ENCODE peak calls at places on chromosomes 5 and 9, in four cellular contexts. Z, L, U and O are unnamed samples. For H3K4me1 and H3K9me3, the result is how much of the 10 kb centered on the place peaks cover.

GRCh38 chr5:134659922-134660321 is 11.3 kb downstream of the SEC24A start:
- DNase-seq in Z (no peak), L (no peak), U (no peak), O (no peak)

GRCh38 chr9:128275198-128276007 is at the start of gene GOLGA2:
- DNase-seq in Z (no peak), L (peak), U (no peak), O (no peak)

GRCh38 chr9:132210472-132211145 is 48.8 kb downstream of the NTNG2 start:
- DNase-seq in Z (no peak), L (no peak), U (no peak), O (no peak)

GRCh38 chr5:16992444-16992843 is 56.4 kb upstream of the MYO10 start:
- DNase-seq in Z (no peak), L (no peak), U (no peak), O (no peak)

GRCh38 chr5:158224200-158224599 is 365.3 kb upstream of the CLINT1 start:
- DNase-seq in Z (no peak), L (no peak), U (no peak), O (no peak)

GRCh38 chr5:1011226-1011631 is 2.6 kb downstream of the NKD2 start:
- DNase-seq in Z (peak), L (peak), U (peak), O (peak)

GRCh38 chr9:90803860-90804593 is 2.4 kb downstream of the SYK start:
- DNase-seq in Z (no peak), L (no peak), U (no peak), O (no peak)

GRCh38 chr9:91421022-91421765 is 2.4 kb downstream of the NFIL3 start:
- DNase-seq in Z (no peak), L (peak), U (no peak), O (no peak)

GRCh38 chr9:131347376-131348020 is 46.4 kb upstream of the PRRC2B start:
- DNase-seq in Z (no peak), L (peak), U (no peak), O (no peak)

GRCh38 chr5:157994271-157994691 is 135.3 kb upstream of the CLINT1 start:
- DNase-seq in Z (no peak), L (no peak), U (peak), O (no peak)

GRCh38 chr5:52725065-52725746 is 62.5 kb upstream of the ITGA1 start:
- DNase-seq in Z (peak), L (no peak), U (peak), O (no peak)

GRCh38 chr9:135165756-135166519 is 78.5 kb downstream of the OLFM1 start:
- DNase-seq in Z (no peak), L (no peak), U (no peak), O (no peak)

GRCh38 chr5:73673161-73673591 is 47.2 kb downstream of the ARHGEF28 start:
- DNase-seq in Z (no peak), L (no peak), U (no peak), O (no peak)

GRCh38 chr5:131196331-131196730 is 25.6 kb downstream of the LYRM7 start:
- DNase-seq in Z (no peak), L (no peak), U (no peak), O (no peak)

GRCh38 chr9:4196376-4196775 is 103.5 kb downstream of the GLIS3 start:
- DNase-seq in Z (no peak), L (no peak), U (no peak), O (no peak)

GRCh38 chr9:65411901-65412300 is 126.9 kb upstream of the FOXD4L5 start:
- DNase-seq in Z (no peak), L (no peak), U (peak), O (no peak)

GRCh38 chr9:121744002-121744686 is 92.7 kb downstream of the DAB2IP start:
- DNase-seq in Z (peak), L (no peak), U (no peak), O (no peak)

GRCh38 chr9:121745396-121745695 is 93.9 kb downstream of the DAB2IP start:
- DNase-seq in Z (no peak), L (no peak), U (no peak), O (no peak)

GRCh38 chr9:121743441-121744001 is 92.1 kb downstream of the DAB2IP start:
- DNase-seq in Z (peak), L (peak), U (no peak), O (no peak)

GRCh38 chr9:121746411-121746810 is 95.0 kb downstream of the DAB2IP start:
- DNase-seq in Z (no peak), L (no peak), U (no peak), O (no peak)

GRCh38 chr9:121744687-121745395 is 93.4 kb downstream of the DAB2IP start:
- DNase-seq in Z (no peak), L (no peak), U (no peak), O (no peak)
- H3K4me3 ChIP-seq in Z (peak), L (peak), U (no peak), O (no peak)

GRCh38 chr9:97770808-97771372 is 73.8 kb upstream of the XPA start:
- DNase-seq in Z (no peak), L (no peak), U (no peak), O (no peak)

GRCh38 chr9:97773723-97774122 is 76.6 kb upstream of the XPA start:
- DNase-seq in Z (peak), L (peak), U (no peak), O (no peak)

GRCh38 chr9:97773091-97773490 is 76.0 kb upstream of the XPA start:
- DNase-seq in Z (no peak), L (no peak), U (no peak), O (no peak)

GRCh38 chr9:97772145-97772544 is 75.0 kb upstream of the XPA start:
- DNase-seq in Z (no peak), L (no peak), U (no peak), O (no peak)

DNA sequence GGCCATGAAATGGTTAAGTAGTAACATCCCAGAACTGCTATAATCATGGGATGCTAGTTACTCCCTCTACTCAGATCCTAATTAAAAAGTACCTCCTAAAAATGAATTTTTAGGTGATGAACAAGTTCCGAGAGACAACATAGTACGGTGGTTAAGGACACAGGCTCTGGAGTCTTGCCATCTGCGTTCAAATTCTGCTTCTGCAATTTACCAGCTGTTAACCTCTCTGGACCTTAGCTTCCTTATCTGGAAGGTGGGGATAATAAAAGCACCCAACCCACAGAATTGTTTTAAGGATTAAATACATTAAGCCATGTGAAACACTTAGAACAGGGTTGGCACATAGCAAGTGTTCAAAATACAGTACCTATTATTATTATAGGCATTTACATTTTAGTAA is 77.5 kb upstream of the XPA start:
- DNase-seq in Z (no peak), L (no peak), U (no peak), O (no peak)
- H3K4me1 ChIP-seq in Z (under half), L (under half), U (under half), O (under half)

GRCh38 chr5:27906481-27906880 is 868.1 kb upstream of the CDH9 start:
- DNase-seq in Z (no peak), L (no peak), U (no peak), O (no peak)
- H3K9me3 ChIP-seq in Z (under half), L (under half), U (under half), O (under half)

GRCh38 chr5:123094919-123095693 is 6.1 kb downstream of the PRDM6 start:
- DNase-seq in Z (no peak), L (peak), U (no peak), O (no peak)
- H3K4me3 ChIP-seq in Z (peak), L (peak), U (no peak), O (peak)

DNA sequence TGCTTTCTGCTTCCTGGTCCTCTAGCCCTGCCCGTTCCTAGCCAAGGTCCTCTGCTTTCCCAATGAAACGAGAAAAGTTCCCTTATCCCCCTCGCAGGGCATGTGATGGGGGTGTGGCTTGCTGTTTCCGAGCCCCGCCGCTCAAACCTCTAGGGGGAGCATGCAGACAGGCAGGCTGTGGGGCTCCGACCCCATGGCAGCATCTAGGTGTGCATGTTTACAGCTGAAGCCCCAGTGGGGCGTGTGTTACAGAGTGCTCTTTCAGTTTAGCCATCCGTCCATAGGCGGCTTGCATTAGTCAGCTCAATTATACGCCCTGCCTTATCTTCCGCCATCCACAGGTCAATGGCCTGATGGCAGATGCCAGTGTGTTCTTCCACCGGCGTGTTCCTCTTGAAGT is 48.3 kb upstream of the SPATA31E1 start:
- DNase-seq in Z (no peak), L (no peak), U (no peak), O (no peak)
- H3K4me1 ChIP-seq in Z (under half), L (under half), U (under half), O (under half)

GRCh38 chr5:178931846-178932760 is 8.9 kb upstream of the ZNF454 start:
- DNase-seq in Z (no peak), L (no peak), U (no peak), O (no peak)
- H3K9me3 ChIP-seq in Z (half or more), L (under half), U (half or more), O (under half)

GRCh38 chr9:69865986-69866385 is 45.4 kb downstream of the CFAP95 start:
- DNase-seq in Z (no peak), L (no peak), U (no peak), O (no peak)
- H3K4me3 ChIP-seq in Z (no peak), L (no peak), U (no peak), O (no peak)